ENCODE peak calls at places on chromosomes 11 and 22, in six cellular contexts. D is fibroblast of pulmonary artery, M is AG04449, I is SK-N-SH, X is heart right ventricle, F is AG09309. R is an unnamed sample.

GRCh38 chr11:120710354-120711187 is 199.0 kb downstream of the GRIK4 start:
- DNase-seq in D (peak), M (peak), I (peak), X (no peak), F (peak), R (peak)

GRCh38 chr11:109819410-109819809 is 273.8 kb upstream of the ZC3H12C start:
- DNase-seq in D (no peak), M (no peak), I (no peak), X (no peak), F (no peak), R (no peak)

GRCh38 chr11:35009191-35009940 is 92.9 kb downstream of the PDHX start:
- DNase-seq in D (peak), M (no peak), I (no peak), X (no peak), F (peak), R (no peak)

GRCh38 chr11:119404872-119405271 is 18.1 kb downstream of the THY1 start:
- DNase-seq in D (no peak), M (no peak), I (no peak), X (no peak), F (no peak), R (no peak)

GRCh38 chr22:20155330-20156041 is 4.6 kb upstream of the CCDC188 start:
- DNase-seq in D (peak), M (no peak), I (peak), X (peak), F (no peak), R (no peak)

GRCh38 chr11:63916837-63917684 is at the start of gene RCOR2:
- DNase-seq in D (peak), M (no peak), I (peak), X (peak), F (no peak), R (peak)

GRCh38 chr11:66934971-66935779 is 23.0 kb downstream of the PC start:
- DNase-seq in D (peak), M (peak), I (no peak), X (no peak), F (peak), R (no peak)

GRCh38 chr22:46085831-46086576 is 64.3 kb upstream of the PPARA start:
- DNase-seq in D (peak), M (no peak), I (no peak), X (peak), F (peak), R (no peak)

DNA sequence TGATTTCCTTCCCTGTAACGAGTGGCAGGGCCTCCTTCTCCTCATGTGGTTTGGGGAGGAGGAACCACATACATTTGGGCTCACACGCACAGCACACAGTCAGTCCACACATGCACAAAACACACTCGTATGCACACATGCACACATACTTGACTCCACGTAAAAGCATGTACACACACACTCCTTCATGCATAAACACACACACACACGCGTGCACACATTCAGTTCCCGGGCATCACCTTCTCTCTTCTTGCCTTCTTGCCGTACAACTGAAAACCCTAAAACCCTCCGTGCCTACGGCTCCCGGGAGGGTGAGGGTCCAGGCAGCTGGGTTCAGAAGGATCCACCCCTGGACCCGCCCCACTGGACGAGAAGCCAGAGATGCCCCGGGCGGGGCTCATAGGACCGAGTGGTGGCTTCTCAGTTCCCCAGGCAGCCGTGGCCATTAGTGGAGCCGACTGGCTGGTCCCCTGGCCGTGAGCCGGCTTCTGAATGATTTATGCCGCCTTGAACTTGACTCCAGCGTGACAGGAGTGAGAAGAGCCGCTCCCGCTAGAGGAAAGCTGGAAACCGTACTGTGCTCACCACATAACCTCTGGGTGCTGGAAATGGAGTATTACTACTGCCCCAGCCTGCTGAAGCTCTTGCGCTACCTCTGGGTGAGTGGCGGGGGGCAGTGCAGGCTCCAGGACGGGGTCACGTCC is 117.4 kb downstream of the KIAA1671 start:
- DNase-seq in D (no peak), M (no peak), I (no peak), X (no peak), F (no peak), R (no peak)
- H3K4me3 ChIP-seq in D (no peak), M (no peak), I (no peak), X (peak), F (no peak), R (no peak)

GRCh38 chr11:103659138-103659734 is 377.2 kb upstream of the DDI1 start:
- DNase-seq in D (no peak), M (no peak), I (peak), X (no peak), F (no peak), R (no peak)
- TF ChIP-seq CTCF in D (peak), M (peak), I (peak), X (no peak), F (peak), R (peak)

GRCh38 chr22:22042009-22042408 is 59.4 kb upstream of the TOP3B start:
- DNase-seq in D (no peak), M (no peak), I (no peak), X (no peak), F (no peak), R (no peak)

GRCh38 chr22:22044153-22044552 is 61.6 kb upstream of the TOP3B start:
- DNase-seq in D (no peak), M (no peak), I (no peak), X (no peak), F (no peak), R (no peak)

GRCh38 chr22:22043296-22044078 is 60.9 kb upstream of the TOP3B start:
- DNase-seq in D (no peak), M (no peak), I (no peak), X (no peak), F (no peak), R (no peak)

GRCh38 chr22:22040908-22041307 is 58.3 kb upstream of the TOP3B start:
- DNase-seq in D (no peak), M (no peak), I (no peak), X (no peak), F (no peak), R (no peak)

GRCh38 chr22:22042599-22043295 is 60.2 kb upstream of the TOP3B start:
- DNase-seq in D (no peak), M (no peak), I (no peak), X (no peak), F (no peak), R (no peak)
- H3K4me3 ChIP-seq in D (no peak), M (no peak), I (no peak), X (no peak), F (no peak), R (no peak)

DNA sequence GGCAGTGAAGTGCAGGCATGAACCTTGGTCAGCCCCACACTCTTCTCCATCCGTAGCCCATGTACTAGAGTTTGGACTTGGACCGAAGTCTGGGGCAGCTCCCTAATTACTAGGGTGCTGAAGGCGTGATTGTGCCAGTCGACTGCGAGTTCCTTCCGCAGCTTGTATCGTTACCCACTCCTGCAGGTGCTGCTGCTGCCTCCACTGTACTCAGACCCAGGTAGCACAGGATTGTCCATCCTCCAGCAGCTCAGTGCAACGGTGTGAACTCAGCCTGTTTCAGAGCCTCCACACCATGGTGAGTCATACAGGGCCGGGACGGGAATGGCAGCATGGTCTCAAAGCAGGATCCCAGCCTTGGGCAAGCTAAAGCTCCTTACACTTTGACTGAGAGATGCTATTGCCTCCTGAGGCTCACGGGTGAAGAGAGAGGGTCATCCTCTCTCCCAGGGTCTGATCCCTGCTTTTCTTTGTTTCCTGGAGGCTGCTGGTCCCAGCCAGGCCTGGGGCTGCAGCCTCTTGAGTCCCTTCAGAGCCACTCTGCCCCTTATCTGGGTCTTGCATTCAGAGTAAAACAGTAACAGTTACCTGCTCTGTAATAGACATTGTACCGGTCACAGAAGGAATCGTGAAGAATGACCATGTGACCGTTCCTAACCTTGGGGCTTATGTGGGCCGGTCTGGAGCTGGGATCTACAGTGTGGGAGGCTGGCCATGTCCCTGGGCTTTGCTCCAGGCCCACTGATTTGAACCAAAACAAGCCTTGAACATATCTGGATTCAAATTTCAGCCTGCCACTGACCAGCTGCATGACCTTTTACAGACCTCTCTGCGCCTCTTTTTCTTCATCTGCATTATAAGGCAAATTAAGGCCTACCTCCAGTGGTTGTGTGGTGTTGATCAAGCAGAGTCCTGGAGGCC is 1.7 kb downstream of the TKFC start:
- DNase-seq in D (peak), M (no peak), I (no peak), X (no peak), F (no peak), R (no peak)
- TF ChIP-seq CTCF in D (no peak), M (no peak), I (no peak), X (no peak), F (no peak), R (no peak)

DNA sequence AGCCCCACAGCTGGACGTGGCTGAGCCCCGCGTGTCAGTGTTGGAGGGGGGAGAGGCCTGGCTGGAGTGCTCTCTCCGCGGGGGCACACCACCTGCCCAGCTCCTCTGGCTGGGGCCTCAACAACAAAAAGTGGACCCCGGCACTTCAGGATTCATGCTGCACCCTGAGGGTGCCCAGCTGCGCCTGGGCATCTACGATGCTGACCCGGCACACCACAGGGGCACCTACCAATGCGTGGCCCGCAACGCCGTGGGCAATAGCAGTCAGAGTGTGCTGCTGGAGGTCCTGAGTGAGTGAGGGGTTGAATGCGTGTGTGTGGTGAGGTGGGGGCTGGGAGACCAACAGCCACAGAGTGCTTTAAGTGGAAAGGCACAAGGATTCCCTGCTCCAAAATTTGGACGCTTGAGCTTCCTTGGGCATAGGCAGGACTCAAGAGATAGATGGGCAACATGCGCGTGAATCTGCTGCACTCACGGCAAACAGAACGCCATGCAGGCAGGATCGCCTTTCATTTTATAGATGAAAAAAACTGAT is 7.6 kb downstream of the VSIG10L2 start:
- DNase-seq in D (no peak), M (no peak), I (no peak), X (no peak), F (no peak), R (no peak)
- H3K4me3 ChIP-seq in D (no peak), M (no peak), I (no peak), X (no peak), F (no peak), R (no peak)

GRCh38 chr22:31269892-31270574 is 22.3 kb downstream of the PIK3IP1 start:
- DNase-seq in D (no peak), M (no peak), I (no peak), X (no peak), F (no peak), R (no peak)
- TF ChIP-seq CTCF in D (no peak), M (no peak), I (no peak), X (no peak), F (no peak), R (no peak)